ENCODE peak calls at places on chromosomes 11 and 22, in four cellular contexts. S is A549, D is tibial nerve, L is right cardiac atrium. Z is an unnamed sample.
A peak's percentile ranks its signal among the peaks of the same experiment; 100 is the strongest.

GRCh38 chr11:45056529-45056928 is 89.9 kb upstream of the PRDM11 start:
- DNase-seq in L (no peak), S (no peak), D (no peak), Z (no peak)

GRCh38 chr22:19477321-19478085 is 1.5 kb downstream of the UFD1 start:
- DNase-seq in S (no peak), L (no peak), D (no peak), Z (no peak)

GRCh38 chr22:18950141-18950540 is 14.0 kb upstream of the PRODH start:
- DNase-seq in D (no peak), S (no peak), L (peak; percentile 23), Z (no peak)

GRCh38 chr11:102287963-102288744 is 29.1 kb upstream of the BIRC3 start:
- DNase-seq in D (peak; percentile 67), S (peak; percentile 66), L (peak; percentile 56), Z (peak; percentile 78)

GRCh38 chr11:93727985-93728791 is 13.1 kb downstream of the TAF1D start:
- DNase-seq in D (no peak), S (no peak), L (no peak), Z (no peak)

GRCh38 chr11:22337571-22338464 is at the start of gene SLC17A6:
- DNase-seq in D (no peak), L (no peak), S (no peak), Z (peak; percentile 26)

GRCh38 chr11:48017105-48017874 is 36.9 kb downstream of the PTPRJ start:
- DNase-seq in S (no peak), D (no peak), L (no peak), Z (no peak)

GRCh38 chr22:32701021-32701420 is 100.5 kb upstream of the TIMP3 start:
- DNase-seq in D (no peak), L (no peak), S (no peak), Z (peak; percentile 48)

GRCh38 chr22:30191049-30191701 is 55.4 kb downstream of the LIF start:
- DNase-seq in D (no peak), L (no peak), S (no peak), Z (no peak)

GRCh38 chr22:39933741-39934140 is 26.5 kb upstream of the TMA7B start:
- DNase-seq in D (no peak), L (no peak), S (no peak), Z (no peak)

GRCh38 chr22:38411016-38411415 is 44.0 kb downstream of the KCNJ4 start:
- DNase-seq in D (no peak), L (no peak), S (no peak), Z (no peak)

GRCh38 chr11:99383628-99384300 is 363.0 kb downstream of the CNTN5 start:
- DNase-seq in S (no peak), L (no peak), D (no peak), Z (no peak)

GRCh38 chr11:79165908-79166307 is 274.9 kb downstream of the TENM4 start:
- DNase-seq in S (no peak), L (no peak), D (no peak), Z (no peak)

GRCh38 chr11:116772443-116773202 is at the start of gene BUD13:
- DNase-seq in S (peak; percentile 77), L (peak; percentile 96), D (peak; percentile 83), Z (peak; percentile 88)

GRCh38 chr22:41094036-41094435 is 1.6 kb downstream of the EP300 start:
- DNase-seq in D (no peak), L (no peak), S (no peak), Z (peak; percentile 47)

GRCh38 chr11:79430280-79430679 is 10.6 kb downstream of the TENM4 start:
- DNase-seq in L (no peak), S (no peak), D (no peak), Z (no peak)

GRCh38 chr22:50136431-50137047 is 34.0 kb upstream of the PANX2 start:
- DNase-seq in S (no peak), D (no peak), L (no peak), Z (no peak)

GRCh38 chr11:111301004-111301839 is 2.9 kb downstream of the POU2AF3 start:
- DNase-seq in L (no peak), D (no peak), S (no peak), Z (no peak)

GRCh38 chr22:41260871-41261270 is 20.1 kb upstream of the CHADL start:
- DNase-seq in L (peak; percentile 82), S (no peak), D (no peak), Z (no peak)

GRCh38 chr22:22933807-22934542 is 46.4 kb downstream of the IGLL5 start:
- DNase-seq in S (no peak), L (no peak), D (no peak), Z (no peak)

GRCh38 chr22:19789828-19790227 is 29.2 kb downstream of the TBX1 start:
- DNase-seq in D (no peak), S (no peak), L (peak; percentile 2), Z (no peak)

GRCh38 chr11:46348986-46349401 is 1.7 kb downstream of the DGKZ start:
- DNase-seq in D (no peak), S (no peak), L (no peak), Z (no peak)

GRCh38 chr11:69588270-69588669 is 52.7 kb upstream of the CCND1 start:
- DNase-seq in L (no peak), S (peak; percentile 45), D (no peak), Z (peak; percentile 58)

GRCh38 chr11:36403661-36404060 is 106.4 kb downstream of the TRAF6 start:
- DNase-seq in S (no peak), D (no peak), L (no peak), Z (peak; percentile 54)

GRCh38 chr11:66951927-66952337 is 6.3 kb downstream of the PC start:
- DNase-seq in L (no peak), D (no peak), S (no peak), Z (peak; percentile 64)

GRCh38 chr22:32801001-32801435 is 487 bp upstream of the TIMP3 start:
- DNase-seq in D (no peak), L (no peak), S (no peak), Z (peak; percentile 44)

GRCh38 chr11:95977534-95978174 is 53.7 kb upstream of the MTMR2 start:
- DNase-seq in L (no peak), D (no peak), S (peak; percentile 54), Z (peak; percentile 54)

DNA sequence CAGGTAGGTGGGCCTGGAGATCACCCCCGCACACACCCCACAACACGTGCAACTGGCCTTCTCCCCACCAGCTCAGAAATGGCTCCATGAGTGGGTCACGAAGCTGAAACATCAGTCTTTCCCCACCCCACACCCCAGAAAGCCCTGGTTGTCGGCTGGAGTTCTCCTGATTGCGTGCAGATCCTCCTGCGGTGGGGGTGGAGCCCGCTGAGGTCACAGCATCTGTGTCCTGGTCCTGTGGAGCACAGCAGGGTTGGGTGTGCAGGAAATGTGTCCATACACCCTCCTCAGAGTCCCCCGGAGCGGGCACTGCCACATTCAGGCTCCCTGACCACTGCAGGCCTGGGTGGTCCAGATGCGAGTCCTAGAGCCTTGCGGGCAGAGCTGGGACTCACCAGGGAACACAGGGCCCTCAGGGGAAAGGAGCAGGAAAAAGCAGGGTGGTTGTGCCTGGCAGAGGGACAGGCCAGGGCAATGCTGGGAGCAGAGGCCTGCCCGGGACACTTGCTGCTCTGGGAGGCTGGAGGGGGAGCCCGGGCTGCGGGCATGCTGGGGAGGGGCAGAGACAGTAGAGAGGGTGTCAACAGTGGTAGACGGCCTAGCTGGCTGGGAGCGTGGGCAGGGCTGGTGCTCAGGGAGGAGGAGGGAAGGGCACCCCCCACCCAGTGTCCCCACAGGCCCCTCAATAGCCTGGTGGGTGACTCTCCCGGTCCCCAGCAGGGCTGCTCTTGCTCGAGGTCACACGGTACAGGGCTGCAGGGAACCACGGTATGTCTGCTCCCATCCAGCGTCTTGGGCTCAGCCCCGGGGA is 42.4 kb upstream of the PPARA start:
- DNase-seq in D (no peak), S (no peak), L (peak; percentile 74), Z (peak; percentile 15)
- H3K4me1 ChIP-seq in D (peaks cover 89% of the 10 kb centered on the region), S (peaks cover 99% of the 10 kb centered on the region), L (peaks cover 33% of the 10 kb centered on the region), Z (peaks cover 95% of the 10 kb centered on the region)

DNA sequence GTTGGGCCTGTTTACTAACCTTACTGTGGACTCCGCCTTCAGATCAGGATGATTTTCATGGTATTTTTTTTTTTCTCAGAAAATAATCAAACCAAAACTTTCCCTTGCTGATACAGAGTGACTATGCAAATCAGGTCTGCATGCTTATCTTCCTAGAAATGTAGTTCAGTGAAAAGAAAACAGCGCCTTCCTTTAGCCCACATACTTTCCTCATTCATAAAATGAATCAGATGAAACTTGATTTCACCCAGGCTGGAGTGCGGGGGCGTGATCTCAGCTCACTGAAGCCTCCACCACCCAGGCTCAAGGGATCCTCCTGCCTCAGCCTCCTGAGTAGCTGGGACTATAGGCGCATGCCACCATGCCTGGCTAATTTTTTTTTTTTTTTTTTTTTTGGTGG is 26.0 kb downstream of the ZNRF3 start:
- DNase-seq in D (no peak), L (no peak), S (no peak), Z (no peak)
- H3K4me1 ChIP-seq in D (peaks cover 48% of the 10 kb centered on the region), L (peaks cover 20% of the 10 kb centered on the region), S (peaks cover 81% of the 10 kb centered on the region), Z (peaks cover 19% of the 10 kb centered on the region)

DNA sequence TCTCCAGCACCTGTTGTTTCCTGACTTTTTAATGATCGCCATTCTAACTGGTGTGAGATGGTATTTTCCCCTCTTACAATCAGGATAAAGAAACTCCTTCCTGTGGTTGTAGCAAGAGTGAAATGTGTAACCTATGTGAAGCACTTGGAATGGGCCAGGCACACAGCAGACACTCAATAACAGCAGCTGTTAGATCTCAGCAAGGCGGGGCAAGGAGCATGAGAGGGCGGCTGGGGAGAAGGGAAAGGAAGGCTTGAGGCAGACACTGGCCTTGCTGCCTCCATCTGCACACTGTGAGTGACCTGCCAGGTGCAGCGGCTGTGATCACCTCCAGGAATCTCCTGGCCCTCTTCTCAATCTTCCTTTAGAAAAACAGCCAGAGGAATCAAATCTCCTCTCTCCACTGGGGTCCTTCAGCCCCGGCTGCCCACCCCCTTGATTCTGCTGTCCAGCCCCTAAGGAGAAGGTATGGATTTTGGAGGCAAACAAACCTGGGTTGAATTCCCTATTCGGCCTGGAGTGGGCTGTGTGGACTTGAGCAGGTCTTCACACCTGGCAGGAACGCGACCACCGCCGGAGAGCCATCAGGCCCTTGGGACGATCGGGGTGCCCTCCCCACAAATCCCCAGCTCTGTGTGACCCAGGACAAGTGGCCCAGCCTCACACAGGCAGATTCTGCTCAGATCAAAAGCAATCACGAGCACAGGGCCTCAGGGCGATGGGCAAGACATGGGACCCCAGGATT is 49.0 kb downstream of the RPUSD4 start:
- DNase-seq in L (no peak), S (no peak), D (no peak), Z (peak; percentile 22)
- H3K4me1 ChIP-seq in L (no peaks in the 10 kb centered on the region), S (no peaks in the 10 kb centered on the region), D (no peaks in the 10 kb centered on the region), Z (peaks cover 16% of the 10 kb centered on the region)

DNA sequence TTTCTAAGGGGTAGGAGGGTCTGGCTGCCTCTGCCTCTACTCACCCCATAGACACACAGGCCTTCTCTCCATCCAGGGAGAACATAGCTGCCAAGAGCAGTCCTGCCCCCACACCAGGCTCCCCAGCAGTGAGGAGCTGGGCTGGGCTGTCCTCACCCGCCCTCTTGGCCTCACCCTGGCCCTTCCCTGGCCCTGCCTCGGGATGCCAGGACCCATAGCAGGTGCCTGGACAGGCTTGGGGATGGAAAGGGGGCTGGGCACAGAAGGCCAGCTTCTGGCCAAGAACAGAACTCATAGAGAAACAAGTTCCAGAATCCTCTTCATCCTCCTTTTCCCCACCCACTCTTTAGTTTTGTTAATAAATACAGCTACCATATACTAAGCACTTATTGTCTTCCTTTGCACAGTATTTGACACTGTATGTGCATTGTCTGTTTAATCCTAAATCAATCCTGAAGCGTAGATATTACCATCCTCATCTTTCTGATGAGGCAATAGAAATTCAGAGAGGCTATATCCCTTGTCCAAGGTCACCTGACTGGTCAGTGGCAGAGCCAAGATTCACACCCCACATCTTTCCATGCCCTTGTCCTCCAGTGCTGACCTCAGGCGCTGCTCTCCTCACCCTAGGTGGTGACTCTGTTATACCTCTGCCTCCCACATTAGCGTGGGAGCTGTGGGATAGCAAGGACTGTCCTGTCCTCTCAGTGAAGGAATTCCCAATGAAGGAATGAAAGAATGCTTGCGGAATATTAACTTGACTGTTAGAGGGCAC is 22.0 kb upstream of the MYOD1 start:
- DNase-seq in D (no peak), S (no peak), L (no peak), Z (no peak)
- H3K4me1 ChIP-seq in D (no peaks in the 10 kb centered on the region), S (no peaks in the 10 kb centered on the region), L (no peaks in the 10 kb centered on the region), Z (peaks cover 3% of the 10 kb centered on the region)